ENCODE peak calls at places on chromosomes 16 and 17, in seven cellular contexts. G, A, Z, L, F, O and M are unnamed samples. For H3K4me1, the result is how much of the 10 kb centered on the place peaks cover.

GRCh38 chr16:2032285-2033056 is 5.8 kb downstream of the NHERF2 start:
- DNase-seq in G (peak), A (no peak), Z (no peak), L (no peak), F (no peak), O (no peak), M (peak)

GRCh38 chr16:9308300-9309209 is 217.1 kb downstream of the HAPSTR1 start:
- DNase-seq in G (no peak), A (no peak), Z (no peak), L (no peak), F (no peak), O (no peak), M (no peak)

GRCh38 chr17:4411201-4411600 is 22.5 kb upstream of the SPNS3 start:
- DNase-seq in G (no peak), A (no peak), Z (no peak), L (no peak), F (no peak), O (no peak), M (no peak)

GRCh38 chr16:85210423-85211169 is 98.3 kb upstream of the CIBAR2 start:
- DNase-seq in G (peak), A (no peak), Z (no peak), L (no peak), F (no peak), O (peak), M (no peak)

GRCh38 chr16:77613115-77613514 is 109.2 kb upstream of the NUDT7 start:
- DNase-seq in G (no peak), A (no peak), Z (no peak), L (no peak), F (no peak), O (no peak), M (no peak)

GRCh38 chr17:2390199-2390880 is 10.5 kb downstream of the MNT start:
- DNase-seq in G (no peak), A (no peak), Z (no peak), L (no peak), F (no peak), O (no peak), M (no peak)

GRCh38 chr17:48478224-48479013 is 48.4 kb upstream of the SKAP1 start:
- DNase-seq in G (no peak), A (no peak), Z (no peak), L (no peak), F (no peak), O (no peak), M (no peak)

GRCh38 chr17:73340093-73340596 is 28.3 kb upstream of the CDC42EP4 start:
- DNase-seq in G (peak), A (no peak), Z (no peak), L (no peak), F (no peak), O (peak), M (peak)

GRCh38 chr17:82390015-82390859 is 18.7 kb downstream of the UTS2R start:
- DNase-seq in G (no peak), A (no peak), Z (no peak), L (no peak), F (no peak), O (no peak), M (no peak)

DNA sequence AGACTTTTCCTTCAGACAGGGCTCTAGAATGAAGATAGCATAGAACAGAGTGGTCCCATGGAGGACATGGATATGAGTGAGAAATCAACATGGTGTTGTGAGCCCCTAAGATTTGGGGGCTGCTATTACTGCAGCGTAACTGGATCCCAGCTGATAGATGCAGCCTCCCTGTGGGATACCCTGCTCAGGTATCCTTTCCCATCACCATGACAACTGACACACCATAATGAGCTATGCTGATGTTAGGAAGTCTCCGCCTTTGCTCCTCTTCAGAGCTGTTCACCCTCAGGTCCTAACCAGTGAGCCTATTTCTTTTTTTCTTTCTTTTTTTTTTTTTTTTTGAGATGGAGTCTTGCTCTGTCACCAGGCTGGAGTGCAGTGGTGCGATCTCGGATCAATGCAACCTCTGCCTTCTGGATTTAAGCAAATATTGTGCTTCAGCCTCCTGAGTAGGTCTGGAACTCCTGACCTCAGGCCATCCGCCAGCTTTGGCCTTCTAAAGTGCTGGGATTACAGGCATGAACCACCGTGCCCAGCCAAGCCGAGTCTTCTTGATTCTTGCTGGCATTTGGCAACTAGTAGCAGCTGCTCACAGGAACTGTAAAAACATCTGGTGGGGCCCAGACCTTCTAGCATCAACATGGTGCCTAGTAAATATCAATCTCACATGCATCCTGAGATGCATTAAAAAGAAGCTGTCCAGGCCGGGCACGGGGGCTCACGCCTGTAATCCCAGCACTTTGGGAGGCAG is 17.1 kb downstream of the STX4 start:
- DNase-seq in G (no peak), A (no peak), Z (no peak), L (no peak), F (no peak), O (no peak), M (peak)
- H3K4me1 ChIP-seq in G (under half), A (under half), Z (under half), L (under half), F (under half), O (under half), M (under half)

DNA sequence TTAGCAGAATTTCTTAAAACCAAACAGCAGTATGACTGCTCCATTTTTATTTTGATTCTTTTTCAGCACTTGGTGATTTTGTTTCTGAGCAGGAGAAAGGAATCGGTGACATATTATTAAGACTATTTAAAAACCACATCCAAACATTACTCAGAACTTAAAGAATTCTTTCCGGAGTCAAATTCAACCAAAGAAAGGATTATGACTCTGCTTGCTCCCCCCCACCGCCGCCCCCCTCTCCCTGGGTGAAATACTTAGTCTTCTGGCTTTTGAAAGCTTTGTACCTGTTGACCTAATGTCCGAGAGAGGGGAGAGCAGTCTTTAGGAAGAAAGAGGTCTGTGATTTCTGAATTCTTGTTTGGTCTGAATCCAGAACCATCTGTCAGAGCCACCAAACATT is 17.9 kb upstream of the COL1A1 start:
- DNase-seq in G (peak), A (peak), Z (no peak), L (no peak), F (no peak), O (peak), M (no peak)
- H3K4me3 ChIP-seq in G (peak), A (no peak), Z (no peak), L (no peak), F (no peak), O (peak), M (peak)

GRCh38 chr17:17019430-17019762 is 22.9 kb upstream of the MPRIP start:
- DNase-seq in G (no peak), A (peak), Z (no peak), L (no peak), F (no peak), O (no peak), M (no peak)

GRCh38 chr17:17017343-17018014 is 24.8 kb upstream of the MPRIP start:
- DNase-seq in G (no peak), A (no peak), Z (no peak), L (no peak), F (no peak), O (no peak), M (no peak)

GRCh38 chr17:17018021-17018441 is 24.2 kb upstream of the MPRIP start:
- DNase-seq in G (no peak), A (peak), Z (no peak), L (no peak), F (no peak), O (no peak), M (no peak)

GRCh38 chr17:17019891-17020456 is 22.3 kb upstream of the MPRIP start:
- DNase-seq in G (no peak), A (no peak), Z (no peak), L (no peak), F (no peak), O (no peak), M (no peak)

DNA sequence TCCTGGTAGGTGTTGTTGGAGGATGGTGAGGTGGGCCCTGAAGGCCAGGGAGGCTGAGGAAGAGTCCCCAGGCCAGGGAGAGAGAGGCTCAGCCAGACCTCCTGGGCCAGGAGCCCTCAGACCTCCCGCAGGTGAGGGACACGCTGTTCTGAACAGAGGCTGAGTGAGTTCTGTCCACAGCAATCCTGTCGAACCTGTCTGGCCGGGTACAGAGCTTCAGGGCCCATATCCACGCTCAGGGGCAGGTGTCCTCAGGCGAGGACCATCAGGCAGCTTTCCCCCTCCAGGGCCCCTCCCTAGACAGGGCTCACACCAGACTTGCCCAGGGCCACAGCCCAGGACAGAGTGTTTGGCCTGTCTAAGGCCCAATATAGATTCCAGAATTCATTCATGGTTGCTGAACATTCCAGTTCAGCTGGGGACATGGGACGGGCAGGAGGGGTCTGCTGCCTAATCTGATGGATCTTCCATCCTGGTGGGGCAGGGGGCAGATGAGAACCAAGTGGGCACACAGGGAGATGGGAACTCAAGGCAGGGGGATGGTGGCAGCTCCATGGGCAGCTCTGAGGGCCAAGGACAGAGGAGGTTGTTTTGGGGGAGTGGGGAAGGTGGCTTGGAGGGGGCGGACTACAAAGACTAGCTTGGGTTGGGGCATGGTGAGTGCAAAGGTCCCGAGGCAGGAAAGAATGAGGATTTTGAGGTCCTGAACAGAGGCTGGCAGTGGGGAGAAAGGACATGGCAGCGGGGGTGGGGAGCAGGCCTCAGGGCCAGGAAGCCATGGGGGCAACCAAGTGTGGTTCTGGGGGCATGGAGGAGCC is 23.4 kb upstream of the MPRIP start:
- DNase-seq in G (no peak), A (peak), Z (no peak), L (no peak), F (no peak), O (no peak), M (no peak)
- H3K4me1 ChIP-seq in G (under half), A (under half), Z (under half), L (under half), F (under half), O (half or more), M (under half)

GRCh38 chr17:37299257-37299985 is 76.4 kb upstream of the C17orf78 start:
- DNase-seq in G (no peak), A (peak), Z (no peak), L (no peak), F (no peak), O (no peak), M (peak)
- H3K4me3 ChIP-seq in G (no peak), A (peak), Z (no peak), L (no peak), F (no peak), O (no peak), M (no peak)

GRCh38 chr16:89364603-89365002 is 125.8 kb downstream of the ANKRD11 start:
- DNase-seq in G (peak), A (no peak), Z (no peak), L (no peak), F (no peak), O (no peak), M (no peak)

GRCh38 chr16:89365996-89366395 is 124.4 kb downstream of the ANKRD11 start:
- DNase-seq in G (no peak), A (no peak), Z (no peak), L (no peak), F (no peak), O (no peak), M (no peak)

GRCh38 chr16:89365044-89365467 is 125.3 kb downstream of the ANKRD11 start:
- DNase-seq in G (peak), A (no peak), Z (no peak), L (no peak), F (no peak), O (no peak), M (no peak)

GRCh38 chr16:89361756-89362155 is 128.6 kb downstream of the ANKRD11 start:
- DNase-seq in G (no peak), A (no peak), Z (no peak), L (no peak), F (no peak), O (no peak), M (no peak)

GRCh38 chr16:89363621-89364393 is 126.6 kb downstream of the ANKRD11 start:
- DNase-seq in G (peak), A (peak), Z (no peak), L (no peak), F (no peak), O (peak), M (no peak)
- H3K4me1 ChIP-seq in G (under half), A (under half), Z (under half), L (under half), F (under half), O (under half), M (under half)

DNA sequence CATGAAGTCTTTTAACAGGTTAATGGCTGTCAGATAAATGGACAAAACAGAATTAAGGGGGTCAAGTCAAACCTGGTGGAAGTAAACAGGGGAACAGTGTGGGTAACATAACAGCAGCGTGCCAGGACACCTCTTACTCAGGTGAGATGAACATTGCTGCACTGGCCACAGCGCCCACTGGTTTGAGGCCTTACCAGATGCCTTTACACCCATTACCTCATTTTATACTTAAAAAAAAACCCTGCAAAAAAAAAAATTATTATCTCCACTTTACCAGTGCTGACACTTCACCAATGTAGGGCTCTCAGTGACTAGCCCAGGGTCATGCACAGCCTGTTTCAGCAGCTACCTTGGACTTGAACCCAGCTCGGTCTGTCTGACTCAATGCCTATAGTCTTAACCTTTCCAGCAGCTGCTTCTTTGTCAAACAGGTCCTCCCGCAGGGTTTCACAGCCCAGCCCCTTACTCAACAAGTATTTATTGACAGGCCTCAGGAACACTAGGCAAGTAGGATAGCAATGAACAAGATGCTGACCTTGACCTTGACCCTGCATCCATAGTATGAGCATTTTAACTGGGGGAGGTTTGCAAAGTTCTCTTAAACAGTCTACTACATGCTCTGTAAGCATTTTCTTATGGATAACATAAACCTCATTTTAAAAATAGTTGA is 30.2 kb downstream of the CMTM3 start:
- DNase-seq in G (no peak), A (peak), Z (no peak), L (no peak), F (no peak), O (no peak), M (no peak)
- H3K4me3 ChIP-seq in G (no peak), A (no peak), Z (no peak), L (no peak), F (no peak), O (no peak), M (no peak)

DNA sequence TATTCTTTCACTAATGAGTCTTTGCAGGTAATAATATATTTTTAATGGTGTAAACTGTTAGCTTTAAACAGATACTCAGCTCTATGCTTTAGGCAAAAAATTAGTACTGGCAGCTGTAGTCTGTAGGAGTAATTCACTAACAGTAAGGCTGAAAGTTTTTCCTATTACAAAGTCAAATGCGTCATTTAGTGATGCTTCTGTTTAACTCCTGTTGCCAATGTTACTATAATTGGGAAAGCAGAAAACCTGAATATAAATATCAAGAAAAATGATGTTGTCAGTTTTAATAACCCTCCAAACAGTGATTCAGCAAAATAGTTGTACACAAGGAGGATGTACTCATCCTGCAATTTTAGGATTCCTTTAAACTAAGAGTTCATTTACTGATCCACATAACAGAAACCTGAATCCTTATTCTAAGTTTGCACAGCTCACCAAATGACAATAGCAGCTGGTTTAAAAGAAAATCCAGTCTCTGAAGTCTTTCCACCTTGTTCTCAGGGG is 4.3 kb downstream of the CDR2 start:
- DNase-seq in G (peak), A (no peak), Z (no peak), L (no peak), F (no peak), O (no peak), M (no peak)
- H3K4me1 ChIP-seq in G (under half), A (under half), Z (under half), L (under half), F (under half), O (half or more), M (under half)

GRCh38 chr17:42406602-42407288 is 16.3 kb downstream of the CAVIN1 start:
- DNase-seq in G (no peak), A (peak), Z (no peak), L (no peak), F (no peak), O (no peak), M (no peak)
- H3K4me3 ChIP-seq in G (no peak), A (no peak), Z (no peak), L (no peak), F (no peak), O (no peak), M (no peak)

GRCh38 chr16:27805828-27806351 is 255.9 kb downstream of the KATNIP start:
- DNase-seq in G (no peak), A (no peak), Z (no peak), L (no peak), F (no peak), O (no peak), M (no peak)

GRCh38 chr16:27802664-27803450 is 252.9 kb downstream of the KATNIP start:
- DNase-seq in G (no peak), A (no peak), Z (no peak), L (no peak), F (no peak), O (no peak), M (no peak)

GRCh38 chr16:27806388-27806787 is 256.4 kb downstream of the KATNIP start:
- DNase-seq in G (no peak), A (no peak), Z (no peak), L (no peak), F (no peak), O (no peak), M (no peak)

GRCh38 chr16:27801259-27801945 is 251.5 kb downstream of the KATNIP start:
- DNase-seq in G (no peak), A (no peak), Z (no peak), L (no peak), F (no peak), O (no peak), M (no peak)

DNA sequence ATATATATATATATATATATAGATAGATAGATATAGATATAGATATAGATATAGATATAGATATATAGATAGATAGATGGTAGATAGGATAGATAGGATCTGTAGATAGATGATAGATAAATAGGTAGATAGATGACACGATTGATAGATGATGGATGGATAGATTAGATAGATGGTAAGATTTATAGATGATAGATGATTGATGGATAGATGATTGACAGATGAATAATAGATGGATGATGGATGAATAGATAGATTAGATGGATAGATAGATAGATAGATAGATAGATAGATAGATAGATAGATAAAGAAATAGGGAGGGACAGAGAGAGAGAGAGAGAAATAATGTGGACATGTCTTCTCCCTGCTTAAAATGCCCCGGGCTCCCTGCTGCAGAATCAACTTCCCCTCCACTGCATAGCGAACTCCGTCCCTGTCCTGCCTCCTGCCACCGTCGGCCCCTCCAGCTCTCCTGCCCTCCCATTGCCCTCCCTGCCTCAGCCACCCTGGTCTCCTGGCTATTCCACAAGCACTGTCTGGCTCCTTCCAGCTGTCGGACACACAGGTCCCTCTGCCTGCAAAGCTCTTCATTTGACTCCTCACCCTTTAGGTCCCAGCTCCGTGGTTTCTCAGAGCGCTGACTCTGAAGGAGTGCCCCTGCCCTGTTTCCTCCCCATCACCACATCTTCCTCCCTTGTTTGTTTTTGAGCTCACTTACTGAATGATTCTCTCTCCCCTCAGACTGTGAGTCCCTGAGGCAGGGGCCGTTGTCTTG is 254.0 kb downstream of the KATNIP start:
- DNase-seq in G (no peak), A (peak), Z (no peak), L (no peak), F (no peak), O (no peak), M (no peak)
- H3K4me1 ChIP-seq in G (under half), A (under half), Z (under half), L (under half), F (under half), O (under half), M (under half)

GRCh38 chr17:75250009-75250471 is 11.4 kb downstream of the GGA3 start:
- DNase-seq in G (peak), A (no peak), Z (no peak), L (no peak), F (no peak), O (no peak), M (no peak)
- H3K4me3 ChIP-seq in G (no peak), A (no peak), Z (no peak), L (no peak), F (no peak), O (no peak), M (no peak)